ENCODE peak calls at places on chromosomes 5 and 9, in seven cellular contexts. C is activated CD8-positive, alpha-beta T cell treated with anti-CD3 and anti-CD28 coated beads for 36 hours; R is heart right ventricle; P is fibroblast of villous mesenchyme; V is neural progenitor cell; O is GM20000; A is kidney. T is an unnamed sample.

GRCh38 chr9:126491256-126491879 is 122.4 kb upstream of the LMX1B start:
- DNase-seq in A (peak), R (peak), P (peak), V (peak), O (peak), C (peak), T (peak)

GRCh38 chr5:179288101-179288808 is 57.0 kb downstream of the ADAMTS2 start:
- DNase-seq in V (no peak), R (no peak), C (no peak), A (peak), O (no peak), P (no peak), T (no peak)

GRCh38 chr5:68528877-68529276 is 313.3 kb downstream of the PIK3R1 start:
- DNase-seq in R (no peak), O (no peak), A (no peak), V (no peak), P (no peak), C (no peak), T (no peak)

GRCh38 chr5:150263801-150264621 is 25.6 kb downstream of the CAMK2A start:
- DNase-seq in C (no peak), R (no peak), V (no peak), P (peak), O (no peak), A (no peak), T (no peak)

GRCh38 chr5:142853682-142854081 is 83.5 kb downstream of the ARHGAP26 start:
- DNase-seq in P (no peak), R (no peak), V (no peak), O (no peak), C (no peak), A (no peak), T (no peak)

GRCh38 chr9:35611230-35611797 is 6.3 kb downstream of the TESK1 start:
- DNase-seq in A (no peak), P (peak), O (peak), C (peak), V (peak), R (no peak), T (no peak)

GRCh38 chr5:153476767-153477166 is 13.7 kb upstream of the GRIA1 start:
- DNase-seq in P (peak), V (no peak), O (no peak), A (no peak), C (no peak), R (no peak), T (no peak)

GRCh38 chr5:72790188-72790587 is 26.3 kb upstream of the TNPO1 start:
- DNase-seq in R (no peak), V (no peak), A (no peak), P (no peak), C (no peak), O (no peak), T (no peak)

GRCh38 chr5:59190746-59191145 is 607.9 kb downstream of the RAB3C start:
- DNase-seq in V (no peak), A (no peak), P (no peak), R (no peak), O (no peak), C (no peak), T (no peak)

GRCh38 chr9:6845128-6845826 is 87.5 kb downstream of the KDM4C start:
- DNase-seq in R (no peak), A (no peak), V (no peak), C (no peak), P (no peak), O (no peak), T (no peak)

GRCh38 chr9:14018061-14018460 is 295.9 kb downstream of the NFIB start:
- DNase-seq in P (peak), R (no peak), A (no peak), V (no peak), C (no peak), O (no peak), T (no peak)

GRCh38 chr9:97511762-97512429 is 10.4 kb downstream of the TMOD1 start:
- DNase-seq in A (no peak), O (no peak), C (no peak), R (no peak), P (no peak), V (no peak), T (no peak)

GRCh38 chr9:104177003-104177611 is 83.0 kb downstream of the SMC2 start:
- DNase-seq in V (peak), A (no peak), O (no peak), C (no peak), R (no peak), P (no peak), T (no peak)

GRCh38 chr9:133791735-133792649 is 53.8 kb upstream of the SARDH start:
- DNase-seq in P (no peak), R (no peak), A (no peak), O (no peak), C (no peak), V (no peak), T (no peak)

GRCh38 chr5:58016329-58016728 is 443.6 kb downstream of the PLK2 start:
- DNase-seq in P (peak), A (no peak), R (no peak), C (no peak), O (no peak), V (peak), T (no peak)

GRCh38 chr5:643351-643801 is 31.2 kb downstream of the CEP72 start:
- DNase-seq in R (no peak), O (peak), P (no peak), A (no peak), V (no peak), C (no peak), T (no peak)

GRCh38 chr5:63053019-63053638 is 474.5 kb downstream of the LRRC70 start:
- DNase-seq in C (no peak), O (no peak), R (no peak), P (peak), A (no peak), V (no peak), T (no peak)

DNA sequence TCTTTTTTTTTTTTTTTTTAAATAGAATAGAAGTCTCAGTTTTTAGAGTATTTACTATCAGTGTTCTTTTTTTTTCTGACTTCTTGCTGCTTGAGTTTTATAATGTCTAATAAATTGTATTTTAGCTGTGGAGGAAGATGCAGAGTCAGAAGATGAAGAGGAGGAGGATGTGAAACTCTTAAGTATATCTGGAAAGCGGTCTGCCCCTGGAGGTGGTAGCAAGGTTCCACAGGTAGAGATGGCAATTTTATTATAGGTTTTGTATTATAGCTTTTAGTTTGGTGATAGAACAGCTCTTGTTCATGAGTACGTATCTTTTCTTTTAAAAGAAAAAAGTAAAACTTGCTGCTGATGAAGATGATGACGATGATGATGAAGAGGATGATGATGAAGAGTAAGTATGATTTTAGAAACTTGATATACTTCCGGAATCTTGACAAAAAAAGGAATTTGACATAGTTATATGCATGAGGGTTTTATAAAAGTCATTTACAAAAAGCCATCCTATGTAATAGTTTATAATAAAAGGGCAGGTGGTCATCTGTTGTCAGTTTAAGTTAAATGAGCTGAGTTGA is 5.0 kb downstream of the NPM1 start:
- DNase-seq in V (no peak), O (no peak), R (no peak), A (no peak), C (no peak), P (no peak), T (no peak)
- TF ChIP-seq CTCF in V (peak), O (no peak), R (no peak), A (no peak), C (no peak), P (no peak), T (no peak)

DNA sequence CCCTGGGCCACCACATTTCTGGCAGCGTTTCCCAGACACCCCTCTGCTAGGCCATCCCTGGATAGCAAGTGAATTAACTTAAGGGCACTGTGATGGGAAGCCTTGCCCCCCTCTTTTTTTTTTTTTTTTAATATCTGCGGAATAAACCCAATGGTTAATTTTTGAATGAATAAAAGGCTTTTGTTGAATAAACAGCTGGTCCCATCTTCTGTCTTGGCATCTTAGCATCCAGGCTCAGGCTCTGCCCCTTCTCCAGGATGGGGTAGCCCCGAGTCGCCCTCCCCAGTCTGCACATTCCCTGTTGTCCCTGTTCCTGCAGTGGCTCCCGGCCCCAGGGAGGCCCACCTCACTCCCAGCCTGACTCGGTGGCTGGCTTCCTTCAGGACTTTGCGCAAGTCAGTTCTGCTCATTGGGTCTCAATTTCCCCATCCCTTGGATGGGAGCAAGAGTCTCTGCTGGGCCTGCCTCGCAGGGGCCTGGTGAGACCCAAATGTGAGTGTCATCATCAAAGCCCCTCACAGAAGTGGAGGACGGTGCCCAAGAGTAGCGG is 29.0 kb upstream of the HMCN2 start:
- DNase-seq in R (no peak), P (no peak), O (no peak), A (no peak), C (no peak), V (no peak), T (no peak)
- TF ChIP-seq CTCF in R (peak), P (no peak), O (no peak), A (no peak), C (peak), V (no peak), T (no peak)

GRCh38 chr5:148107608-148108007 is 43.8 kb downstream of the SPINK5 start:
- DNase-seq in C (no peak), R (no peak), A (no peak), O (no peak), P (no peak), V (no peak), T (no peak)
- TF ChIP-seq CTCF in C (no peak), R (peak), A (no peak), O (no peak), P (no peak), V (no peak), T (no peak)

GRCh38 chr9:127846451-127847154 is 7.9 kb downstream of the ENG start:
- DNase-seq in A (no peak), R (peak), C (no peak), V (no peak), P (peak), O (no peak), T (no peak)
- TF ChIP-seq CTCF in A (no peak), R (no peak), C (no peak), V (no peak), P (no peak), O (no peak), T (no peak)

GRCh38 chr5:102554092-102554491 is 55.3 kb upstream of the SLCO6A1 start:
- DNase-seq in O (no peak), C (no peak), A (no peak), P (no peak), V (peak), R (no peak), T (no peak)

DNA sequence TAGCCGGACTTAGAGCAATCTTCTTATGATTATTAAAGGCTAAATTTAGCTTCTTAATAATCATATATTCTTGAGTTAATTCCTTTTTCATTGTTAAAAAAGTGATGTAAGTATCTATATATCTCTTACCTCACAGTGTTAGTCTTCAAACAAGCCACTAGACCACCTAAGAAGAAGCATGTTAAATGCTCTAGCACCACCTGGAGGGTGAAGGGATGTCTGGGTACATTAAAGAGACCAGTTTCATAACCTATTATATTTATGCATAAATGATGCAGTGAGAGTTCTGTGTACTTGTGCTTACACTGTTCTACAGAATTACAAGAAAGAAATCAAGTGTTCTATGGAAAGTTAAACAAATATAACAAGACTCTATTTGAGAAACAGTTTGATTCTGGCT is 55.9 kb upstream of the SLCO6A1 start:
- DNase-seq in A (no peak), R (no peak), C (no peak), O (no peak), P (no peak), V (peak), T (no peak)
- TF ChIP-seq CTCF in A (peak), R (peak), C (no peak), O (no peak), P (peak), V (peak), T (no peak)

DNA sequence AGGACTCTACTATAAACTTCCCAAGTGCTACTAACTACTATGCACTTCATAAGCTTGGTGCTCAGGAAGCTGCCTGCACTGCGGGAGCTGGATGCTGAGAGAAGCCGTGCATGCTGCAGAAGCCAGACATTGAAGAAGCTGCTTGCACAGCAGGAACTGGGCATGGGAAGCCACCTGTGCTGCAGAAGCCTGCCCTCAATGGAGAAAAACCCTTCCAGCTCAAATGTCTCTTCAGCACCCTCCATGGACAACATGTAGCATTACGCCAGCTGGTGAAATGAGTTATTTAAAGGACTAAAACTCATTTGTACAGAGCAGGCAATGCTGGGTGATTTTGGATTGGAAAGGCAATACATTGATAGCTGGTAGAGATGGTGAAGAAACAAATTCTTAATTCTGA is 247.2 kb downstream of the KIF4B start:
- DNase-seq in R (no peak), A (no peak), O (no peak), C (no peak), P (no peak), V (peak), T (peak)
- TF ChIP-seq CTCF in R (peak), A (no peak), O (no peak), C (no peak), P (no peak), V (peak), T (no peak)

GRCh38 chr5:140635291-140636257 is 2.6 kb upstream of the CD14 start:
- DNase-seq in P (no peak), R (no peak), A (no peak), V (no peak), C (peak), O (peak), T (no peak)
- TF ChIP-seq CTCF in P (no peak), R (peak), A (no peak), V (no peak), C (no peak), O (no peak), T (no peak)

DNA sequence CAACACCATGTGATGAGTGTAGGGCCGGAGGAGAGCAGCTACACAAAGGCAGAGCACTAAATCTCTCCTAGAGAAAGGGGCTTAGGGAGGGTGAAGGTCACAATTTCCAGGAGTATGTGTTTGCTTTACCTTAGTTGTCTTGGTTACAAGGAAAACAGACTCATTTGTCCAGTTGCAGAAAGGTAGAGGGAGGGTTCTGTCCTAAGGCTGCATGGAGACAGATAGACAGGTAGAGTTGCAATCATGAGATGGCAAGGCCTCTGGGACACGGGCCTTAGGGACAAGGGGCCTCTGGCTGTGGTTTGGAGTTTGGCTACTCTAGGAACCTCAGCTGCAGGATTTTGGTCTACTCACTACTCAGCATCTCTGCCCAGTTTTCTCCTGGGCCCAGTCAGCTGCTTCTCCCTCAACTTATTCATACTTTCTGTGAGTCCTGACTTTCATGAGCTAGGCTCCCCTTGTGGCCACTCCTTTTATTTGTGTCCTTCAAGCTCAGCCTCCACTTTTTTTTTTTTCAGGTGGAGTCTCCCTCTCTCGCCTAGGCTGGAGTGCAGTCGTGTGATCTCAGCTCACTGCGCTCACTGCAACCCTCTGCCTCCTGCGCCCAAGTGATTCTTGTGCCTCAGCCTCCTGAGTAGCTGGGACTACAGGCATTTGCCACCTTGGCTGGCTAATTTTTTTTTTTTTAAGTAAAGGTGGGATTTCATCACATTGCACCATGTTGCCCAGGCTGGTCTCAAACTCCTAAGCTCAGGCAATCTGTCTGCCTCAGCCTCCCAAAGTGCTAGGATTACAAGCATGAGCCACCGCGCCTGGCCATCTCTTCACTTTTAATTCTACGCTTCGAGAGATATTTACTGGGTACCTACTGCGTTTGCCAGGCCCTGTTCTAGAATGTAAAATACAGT is 76.6 kb downstream of the PTPDC1 start:
- DNase-seq in O (no peak), V (no peak), P (no peak), A (no peak), C (no peak), R (no peak), T (no peak)
- TF ChIP-seq CTCF in O (no peak), V (peak), P (no peak), A (no peak), C (no peak), R (no peak), T (no peak)

DNA sequence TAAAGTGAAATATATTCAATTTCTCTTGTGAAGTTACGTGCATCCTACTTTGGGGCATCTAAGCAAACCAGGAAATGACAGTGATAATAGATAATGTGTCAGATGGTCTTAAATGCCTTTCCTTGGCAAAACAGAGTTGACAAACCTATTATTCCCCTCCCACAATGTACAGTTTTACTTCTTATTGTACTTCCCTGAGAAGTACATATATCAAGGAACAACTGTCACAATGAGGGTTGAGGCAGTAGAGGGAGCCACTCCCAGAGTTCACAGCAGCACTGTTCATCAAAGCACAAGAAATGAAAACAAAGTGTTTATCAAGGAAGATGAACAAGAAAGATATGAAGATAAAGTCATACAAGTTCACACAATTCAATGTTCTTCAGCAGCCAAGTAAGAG is 41.1 kb downstream of the ELAVL2 start:
- DNase-seq in A (no peak), C (no peak), P (no peak), O (no peak), V (no peak), R (no peak), T (no peak)
- TF ChIP-seq CTCF in A (no peak), C (no peak), P (no peak), O (no peak), V (peak), R (no peak), T (no peak)

DNA sequence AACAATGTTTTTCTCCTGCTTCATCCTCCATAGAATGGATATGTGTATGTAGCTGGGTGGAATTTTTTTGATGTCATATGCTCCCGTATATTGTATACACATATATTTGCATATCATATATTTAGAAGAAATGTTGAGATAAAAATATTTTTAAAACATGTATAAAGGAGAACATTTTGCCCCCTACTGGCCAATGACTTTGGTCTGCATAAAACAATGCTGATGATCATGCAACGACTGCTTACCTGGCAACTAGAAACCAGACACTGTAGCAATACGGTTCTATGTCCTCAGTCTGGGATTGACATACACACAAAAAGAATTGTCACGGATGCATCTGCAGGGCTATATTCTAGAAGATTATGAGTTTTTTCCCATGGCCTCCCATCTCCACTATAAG is 503.6 kb downstream of the ELAVL2 start:
- DNase-seq in C (no peak), R (no peak), A (no peak), V (peak), O (no peak), P (no peak), T (no peak)
- TF ChIP-seq CTCF in C (no peak), R (no peak), A (no peak), V (peak), O (no peak), P (no peak), T (no peak)

T was measured in GM13976.